ENCODE peak calls at places on chromosomes 12 and 14, in seven cellular contexts. U, V, N, B, O, Y and W are unnamed samples.
A peak's percentile ranks its signal among the peaks of the same experiment; 100 is the strongest.

GRCh38 chr14:102320033-102320660 is 601 bp downstream of the ZNF839 start:
- DNase-seq in U (peak; percentile 73), V (no peak), N (no peak), B (peak; percentile 56), O (peak; percentile 65), Y (peak; percentile 41), W (no peak)

GRCh38 chr12:70197362-70197744 is 45.9 kb upstream of the CNOT2 start:
- DNase-seq in U (peak; percentile 25), V (no peak), N (no peak), B (no peak), O (no peak), Y (no peak), W (no peak)

GRCh38 chr12:59780605-59781135 is 184.8 kb downstream of the SLC16A7 start:
- DNase-seq in U (peak; percentile 36), V (no peak), N (peak; percentile 17), B (peak; percentile 47), O (peak; percentile 76), Y (peak; percentile 19), W (no peak)

GRCh38 chr12:112013601-112014402 is 576 bp downstream of the ERP29 start:
- DNase-seq in U (peak; percentile 85), V (peak; percentile 88), N (peak; percentile 56), B (peak; percentile 82), O (peak; percentile 91), Y (peak; percentile 75), W (peak; percentile 39)

GRCh38 chr14:100406505-100407131 is 83.5 kb downstream of the SLC25A47 start:
- DNase-seq in U (peak; percentile 29), V (no peak), N (no peak), B (peak; percentile 32), O (no peak), Y (no peak), W (no peak)

GRCh38 chr12:125775507-125775906 is 710.3 kb downstream of the AACS start:
- DNase-seq in U (no peak), V (no peak), N (no peak), B (no peak), O (no peak), Y (peak; percentile 19), W (no peak)

GRCh38 chr12:132471858-132472255 is 18.1 kb upstream of the FBRSL1 start:
- DNase-seq in U (no peak), V (no peak), N (no peak), B (no peak), O (no peak), Y (no peak), W (no peak)

GRCh38 chr12:47219243-47219642 is 139.5 kb upstream of the AMIGO2 start:
- DNase-seq in U (no peak), V (no peak), N (no peak), B (peak; percentile 71), O (no peak), Y (no peak), W (no peak)

GRCh38 chr12:121573949-121574520 is 6.8 kb downstream of the KDM2B start:
- DNase-seq in U (no peak), V (no peak), N (no peak), B (no peak), O (no peak), Y (no peak), W (no peak)

GRCh38 chr12:86170051-86170450 is 86.1 kb downstream of the MGAT4C start:
- DNase-seq in U (peak; percentile 32), V (no peak), N (no peak), B (no peak), O (no peak), Y (no peak), W (no peak)

GRCh38 chr14:101176535-101177205 is 273.1 kb upstream of the RTL1 start:
- DNase-seq in U (no peak), V (peak; percentile 17), N (no peak), B (no peak), O (no peak), Y (no peak), W (no peak)

GRCh38 chr12:51189790-51190355 is 16.9 kb upstream of the TFCP2 start:
- DNase-seq in U (no peak), V (no peak), N (no peak), B (no peak), O (no peak), Y (no peak), W (no peak)

GRCh38 chr14:106841701-106842100 is 1315.3 kb downstream of the TMEM121 start:
- DNase-seq in U (no peak), V (no peak), N (no peak), B (no peak), O (no peak), Y (peak; percentile 2), W (no peak)

GRCh38 chr12:32027684-32028355 is 68.6 kb downstream of the RESF1 start:
- DNase-seq in U (no peak), V (no peak), N (no peak), B (no peak), O (no peak), Y (no peak), W (no peak)

GRCh38 chr14:71574976-71575375 is 357.3 kb upstream of the RGS6 start:
- DNase-seq in U (peak; percentile 83), V (no peak), N (no peak), B (peak; percentile 92), O (peak; percentile 66), Y (peak; percentile 63), W (no peak)

GRCh38 chr12:81077686-81078441 is at the start of gene ACSS3:
- DNase-seq in U (peak; percentile 40), V (peak; percentile 94), N (peak; percentile 80), B (no peak), O (peak; percentile 98), Y (no peak), W (peak; percentile 88)

GRCh38 chr12:97556201-97556824 is 93.7 kb downstream of the RMST start:
- DNase-seq in U (peak; percentile 88), V (no peak), N (no peak), B (no peak), O (peak; percentile 92), Y (peak; percentile 74), W (no peak)

GRCh38 chr12:97552410-97553050 is 89.9 kb downstream of the RMST start:
- DNase-seq in U (peak; percentile 26), V (no peak), N (no peak), B (no peak), O (no peak), Y (no peak), W (no peak)

GRCh38 chr12:97557116-97557515 is 94.5 kb downstream of the RMST start:
- DNase-seq in U (no peak), V (no peak), N (no peak), B (no peak), O (no peak), Y (no peak), W (no peak)

GRCh38 chr12:97560359-97560758 is 97.8 kb downstream of the RMST start:
- DNase-seq in U (no peak), V (no peak), N (no peak), B (no peak), O (peak; percentile 84), Y (no peak), W (no peak)

DNA sequence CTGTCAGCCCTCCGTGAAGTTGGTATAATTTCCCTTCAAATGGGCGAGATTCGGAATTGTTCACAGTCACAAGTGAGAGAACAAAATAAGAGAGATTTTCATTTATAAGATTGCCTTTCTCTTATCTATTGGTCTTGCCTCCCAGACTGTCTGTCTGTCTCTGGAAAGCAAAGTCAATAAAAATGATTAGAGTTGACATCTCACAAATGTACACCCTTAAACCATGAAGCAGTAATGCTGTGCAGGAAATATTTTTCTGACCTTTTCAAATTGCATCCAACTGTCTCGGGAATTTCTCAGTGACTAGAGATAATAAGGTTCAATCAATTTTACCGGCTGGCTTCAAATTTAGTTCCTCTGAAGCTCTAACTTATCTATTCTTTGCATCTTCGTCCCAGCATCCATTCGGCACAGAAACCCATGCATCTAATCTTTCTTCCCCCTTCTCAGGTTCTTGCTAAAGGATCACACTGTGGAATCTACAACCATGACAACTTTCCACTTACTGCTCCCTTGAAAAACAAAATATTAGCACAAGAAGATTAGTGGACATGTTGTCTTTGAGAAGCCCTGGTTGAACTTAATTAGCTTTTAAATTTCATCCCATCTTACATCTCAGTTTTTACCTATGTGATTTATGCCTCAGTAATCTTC is 93.1 kb downstream of the RMST start:
- DNase-seq in U (peak; percentile 17), V (no peak), N (no peak), B (no peak), O (no peak), Y (no peak), W (no peak)
- H3K79me1 ChIP-seq in U (no peaks in the 10 kb centered on the region), V (no peaks in the 10 kb centered on the region), N (no peaks in the 10 kb centered on the region), B (no peaks in the 10 kb centered on the region), O (no peaks in the 10 kb centered on the region), Y (peaks cover 4% of the 10 kb centered on the region), W (no peaks in the 10 kb centered on the region)

DNA sequence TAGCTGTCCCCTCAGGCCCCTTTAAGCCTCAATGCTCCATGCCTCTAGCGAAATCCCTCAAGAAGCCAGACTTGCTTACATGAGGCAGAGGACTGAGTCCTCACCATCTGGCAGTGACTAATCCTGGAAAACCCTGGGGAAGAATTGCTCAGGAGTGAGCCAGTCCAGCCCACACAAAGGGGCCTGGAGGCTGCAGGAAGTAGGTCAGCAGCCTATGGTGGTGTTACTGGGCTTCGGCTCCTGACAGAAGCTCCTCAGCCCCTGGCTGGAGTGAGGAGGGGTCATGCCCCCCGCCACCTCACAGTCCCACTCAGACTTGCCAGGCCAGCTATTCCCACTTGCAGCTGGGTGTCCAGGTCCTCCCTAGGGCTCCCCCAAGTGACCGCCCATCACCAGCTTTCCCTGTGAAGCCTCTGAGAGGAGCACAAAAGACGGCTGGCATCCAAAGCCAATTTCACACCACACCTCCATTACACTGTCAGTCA is 250.5 kb downstream of the DPF3 start:
- DNase-seq in U (peak; percentile 99), V (no peak), N (no peak), B (peak; percentile 99), O (peak; percentile 72), Y (peak; percentile 87), W (peak; percentile 36)
- H3K79me1 ChIP-seq in U (peaks cover 3% of the 10 kb centered on the region), V (no peaks in the 10 kb centered on the region), N (no peaks in the 10 kb centered on the region), B (peaks cover 45% of the 10 kb centered on the region), O (no peaks in the 10 kb centered on the region), Y (peaks cover 16% of the 10 kb centered on the region), W (no peaks in the 10 kb centered on the region)

DNA sequence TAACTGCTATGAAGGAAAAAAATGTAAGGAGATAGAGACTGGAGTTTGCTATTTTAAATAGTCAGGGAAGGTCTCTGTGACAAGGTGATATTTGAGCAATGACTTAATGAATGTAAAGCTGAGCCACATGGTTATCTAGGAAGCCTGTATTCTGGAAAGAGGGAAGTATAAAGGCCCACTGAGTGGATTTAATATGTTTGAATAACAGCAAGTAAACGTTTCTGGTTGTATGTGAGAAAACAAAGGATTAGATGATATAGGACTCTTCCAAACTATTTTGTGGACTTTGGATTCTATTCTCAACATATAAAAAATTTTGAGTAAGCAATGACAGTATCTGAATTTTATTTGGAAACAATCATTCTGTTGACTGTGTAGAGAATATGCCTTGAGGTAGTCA is 5.2 kb downstream of the LRRIQ1 start:
- DNase-seq in U (no peak), V (no peak), N (no peak), B (no peak), O (no peak), Y (no peak), W (no peak)
- H3K79me1 ChIP-seq in U (no peaks in the 10 kb centered on the region), V (no peaks in the 10 kb centered on the region), N (no peaks in the 10 kb centered on the region), B (no peaks in the 10 kb centered on the region), O (no peaks in the 10 kb centered on the region), Y (no peaks in the 10 kb centered on the region), W (no peaks in the 10 kb centered on the region)

DNA sequence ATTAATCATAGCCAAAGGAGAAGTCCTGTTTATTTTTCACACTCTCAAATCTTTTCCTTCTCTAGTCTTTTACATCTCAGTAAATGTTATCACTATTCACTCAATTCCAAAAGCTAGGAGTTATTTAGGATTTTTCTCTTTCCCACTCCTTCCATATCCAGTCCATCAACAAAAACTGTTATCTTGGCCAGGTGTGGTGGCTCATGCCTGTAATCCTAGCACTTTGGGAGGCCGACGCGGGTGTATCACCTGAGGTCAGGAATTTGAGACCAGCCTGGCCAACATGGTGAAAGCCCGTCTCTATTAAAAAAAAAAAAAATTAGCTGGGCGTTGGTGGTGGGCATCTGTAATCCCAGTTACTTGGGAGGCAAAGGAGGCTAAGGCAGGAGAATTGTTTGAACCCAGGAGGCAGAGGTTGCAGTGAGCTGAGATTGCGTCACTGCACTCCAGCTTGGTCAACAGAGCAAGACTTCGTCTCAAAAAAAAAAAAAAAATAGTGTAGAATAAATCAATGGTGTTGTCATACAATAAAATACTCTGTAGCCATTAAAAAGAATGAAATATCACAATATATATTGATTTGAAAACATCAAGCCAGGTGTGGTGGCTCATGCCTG is 46.6 kb upstream of the FOXJ2 start:
- DNase-seq in U (no peak), V (no peak), N (no peak), B (no peak), O (no peak), Y (peak; percentile 76), W (no peak)
- H3K79me1 ChIP-seq in U (no peaks in the 10 kb centered on the region), V (no peaks in the 10 kb centered on the region), N (no peaks in the 10 kb centered on the region), B (no peaks in the 10 kb centered on the region), O (no peaks in the 10 kb centered on the region), Y (peaks cover 17% of the 10 kb centered on the region), W (no peaks in the 10 kb centered on the region)